ENCODE peak calls at places on chromosomes 16 and 17, in four cellular contexts. One of them, this sample, is unnamed.

GRCh38 chr17:28563475-28563874 is 7.8 kb downstream of the PIGS start:
- DNase-seq in WERI-Rb-1: no peak
- DNase-seq in PC-3: no peak
- DNase-seq in tibial artery: no peak
- DNase-seq in this sample: no peak

GRCh38 chr17:42279776-42280630 is 3.8 kb upstream of the STAT5B start:
- DNase-seq in WERI-Rb-1: no peak
- DNase-seq in PC-3: no peak
- DNase-seq in tibial artery: no peak
- DNase-seq in this sample: peak; percentile 22

GRCh38 chr16:57384248-57385070 is 12.2 kb downstream of the CX3CL1 start:
- DNase-seq in WERI-Rb-1: no peak
- DNase-seq in PC-3: no peak
- DNase-seq in tibial artery: no peak
- DNase-seq in this sample: no peak

GRCh38 chr16:4548124-4548523 is 8.0 kb upstream of the C16orf96 start:
- DNase-seq in WERI-Rb-1: no peak
- DNase-seq in PC-3: no peak
- DNase-seq in tibial artery: no peak
- DNase-seq in this sample: no peak

GRCh38 chr17:67194134-67194533 is 50.9 kb downstream of the HELZ start:
- DNase-seq in WERI-Rb-1: no peak
- DNase-seq in PC-3: no peak
- DNase-seq in tibial artery: no peak
- DNase-seq in this sample: peak; percentile 93

GRCh38 chr16:1152123-1152638 is 725 bp upstream of the CACNA1H start:
- DNase-seq in WERI-Rb-1: peak; percentile 53
- DNase-seq in PC-3: no peak
- DNase-seq in tibial artery: no peak
- DNase-seq in this sample: no peak

GRCh38 chr17:9576521-9577401 is at the start of gene CFAP52:
- DNase-seq in WERI-Rb-1: peak; percentile 80
- DNase-seq in PC-3: peak; percentile 64
- DNase-seq in tibial artery: peak; percentile 86
- DNase-seq in this sample: peak; percentile 68

GRCh38 chr17:70767102-70767701 is 597.9 kb downstream of the KCNJ2 start:
- DNase-seq in WERI-Rb-1: no peak
- DNase-seq in PC-3: peak; percentile 57
- DNase-seq in tibial artery: no peak
- DNase-seq in this sample: no peak

GRCh38 chr16:23544436-23544835 is 12.7 kb downstream of the EARS2 start:
- DNase-seq in WERI-Rb-1: no peak
- DNase-seq in PC-3: no peak
- DNase-seq in tibial artery: no peak
- DNase-seq in this sample: no peak

GRCh38 chr16:30570621-30571443 is 682 bp downstream of the ZNF688 start:
- DNase-seq in WERI-Rb-1: peak; percentile 49
- DNase-seq in PC-3: no peak
- DNase-seq in tibial artery: peak; percentile 76
- DNase-seq in this sample: no peak

GRCh38 chr17:29504711-29505110 is 62.1 kb downstream of the ABHD15 start:
- DNase-seq in WERI-Rb-1: no peak
- DNase-seq in PC-3: no peak
- DNase-seq in tibial artery: no peak
- DNase-seq in this sample: no peak

GRCh38 chr16:56038564-56039098 is 152.7 kb upstream of the GNAO1 start:
- DNase-seq in WERI-Rb-1: no peak
- DNase-seq in PC-3: no peak
- DNase-seq in tibial artery: no peak
- DNase-seq in this sample: no peak

GRCh38 chr17:77887464-77888241 is 70.8 kb upstream of the TNRC6C start:
- DNase-seq in WERI-Rb-1: no peak
- DNase-seq in PC-3: no peak
- DNase-seq in tibial artery: peak; percentile 97
- DNase-seq in this sample: peak; percentile 44

GRCh38 chr17:41914358-41914766 is 4.4 kb downstream of the ACLY start:
- DNase-seq in WERI-Rb-1: no peak
- DNase-seq in PC-3: no peak
- DNase-seq in tibial artery: no peak
- DNase-seq in this sample: no peak

GRCh38 chr17:31155208-31155810 is 60.5 kb downstream of the NF1 start:
- DNase-seq in WERI-Rb-1: no peak
- DNase-seq in PC-3: no peak
- DNase-seq in tibial artery: no peak
- DNase-seq in this sample: no peak

GRCh38 chr16:57672824-57673223 is 4.7 kb downstream of the ADGRG3 start:
- DNase-seq in WERI-Rb-1: no peak
- DNase-seq in PC-3: no peak
- DNase-seq in tibial artery: no peak
- DNase-seq in this sample: no peak

GRCh38 chr17:16977932-16978331 is 6.0 kb upstream of the TNFRSF13B start:
- DNase-seq in WERI-Rb-1: no peak
- DNase-seq in PC-3: no peak
- DNase-seq in tibial artery: no peak
- DNase-seq in this sample: peak; percentile 19

GRCh38 chr17:4187076-4187475 is 44.1 kb downstream of the CYB5D2 start:
- DNase-seq in WERI-Rb-1: no peak
- DNase-seq in PC-3: no peak
- DNase-seq in tibial artery: no peak
- DNase-seq in this sample: no peak
- H3K36me3 ChIP-seq in WERI-Rb-1: peaks cover 66% of the 10 kb centered on the region
- H3K36me3 ChIP-seq in PC-3: peaks cover 5% of the 10 kb centered on the region
- H3K36me3 ChIP-seq in tibial artery: peaks cover 45% of the 10 kb centered on the region
- H3K36me3 ChIP-seq in this sample: peaks cover 65% of the 10 kb centered on the region

GRCh38 chr16:17261197-17261858 is 209.4 kb downstream of the XYLT1 start:
- DNase-seq in WERI-Rb-1: no peak
- DNase-seq in PC-3: no peak
- DNase-seq in tibial artery: no peak
- DNase-seq in this sample: no peak

GRCh38 chr16:17258848-17259713 is 211.7 kb downstream of the XYLT1 start:
- DNase-seq in WERI-Rb-1: no peak
- DNase-seq in PC-3: no peak
- DNase-seq in tibial artery: peak; percentile 73
- DNase-seq in this sample: no peak

GRCh38 chr16:17259751-17260270 is 210.9 kb downstream of the XYLT1 start:
- DNase-seq in WERI-Rb-1: no peak
- DNase-seq in PC-3: no peak
- DNase-seq in tibial artery: no peak
- DNase-seq in this sample: no peak

GRCh38 chr16:17258077-17258599 is 212.6 kb downstream of the XYLT1 start:
- DNase-seq in WERI-Rb-1: no peak
- DNase-seq in PC-3: no peak
- DNase-seq in tibial artery: no peak
- DNase-seq in this sample: no peak

DNA sequence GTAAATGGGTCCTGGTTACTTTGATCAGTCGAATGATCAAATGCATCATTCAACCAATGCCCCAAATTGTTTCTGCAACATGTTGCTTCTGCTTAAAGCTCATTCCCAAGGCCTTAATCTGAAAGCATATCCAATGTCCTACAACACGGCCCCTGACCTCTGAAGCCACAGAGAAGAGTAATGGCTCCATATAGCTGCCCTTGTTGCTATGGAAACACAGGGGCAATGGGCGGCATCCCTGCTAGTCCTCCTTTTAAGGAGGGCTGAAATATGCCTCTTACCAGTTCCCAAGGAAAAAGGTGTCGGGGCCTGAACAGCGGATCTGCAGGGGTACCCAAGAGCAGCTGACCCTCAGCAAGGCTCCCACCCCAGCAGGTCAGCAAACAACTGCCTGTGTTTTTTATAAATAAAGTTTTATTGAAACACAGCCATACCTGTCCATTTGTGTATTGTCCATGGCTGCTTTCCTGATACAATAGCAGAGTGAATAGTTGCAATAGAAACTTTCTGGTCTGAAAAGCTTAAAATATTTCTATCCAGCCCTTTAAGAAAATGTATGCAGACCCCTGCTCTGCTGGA is 210.4 kb downstream of the XYLT1 start:
- DNase-seq in WERI-Rb-1: no peak
- DNase-seq in PC-3: no peak
- DNase-seq in tibial artery: no peak
- DNase-seq in this sample: no peak
- H3K27me3 ChIP-seq in WERI-Rb-1: no peaks in the 10 kb centered on the region
- H3K27me3 ChIP-seq in PC-3: no peaks in the 10 kb centered on the region
- H3K27me3 ChIP-seq in tibial artery: no peaks in the 10 kb centered on the region
- H3K27me3 ChIP-seq in this sample: no peaks in the 10 kb centered on the region

DNA sequence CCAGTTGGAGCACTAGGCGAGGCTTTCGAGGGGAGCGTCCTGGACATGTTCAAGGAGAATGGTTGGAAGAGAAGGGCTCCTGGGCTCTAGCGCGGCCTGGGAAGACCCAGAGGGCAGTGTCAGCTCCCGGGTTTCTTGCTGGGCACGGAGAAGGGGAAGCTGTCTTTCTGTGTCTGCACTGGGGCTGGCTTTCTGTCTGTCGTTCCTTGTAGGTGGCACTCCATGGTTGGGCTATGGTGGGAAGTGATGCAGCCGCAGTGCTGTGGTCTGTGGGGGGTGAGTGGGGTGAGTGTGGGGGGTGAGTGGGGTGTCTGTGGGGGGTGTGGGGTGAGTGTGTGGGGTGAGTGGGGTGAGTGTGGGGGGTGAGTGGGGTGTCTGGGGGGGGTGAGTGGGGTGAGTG is 13.7 kb downstream of the RNF213 start:
- DNase-seq in WERI-Rb-1: no peak
- DNase-seq in PC-3: no peak
- DNase-seq in tibial artery: no peak
- DNase-seq in this sample: no peak
- H3K36me3 ChIP-seq in WERI-Rb-1: peaks cover 37% of the 10 kb centered on the region
- H3K36me3 ChIP-seq in PC-3: peaks cover 8% of the 10 kb centered on the region
- H3K36me3 ChIP-seq in tibial artery: peaks cover 19% of the 10 kb centered on the region
- H3K36me3 ChIP-seq in this sample: peaks cover 51% of the 10 kb centered on the region

GRCh38 chr16:66427871-66428681 is 981 bp downstream of the BEAN1 start:
- DNase-seq in WERI-Rb-1: no peak
- DNase-seq in PC-3: no peak
- DNase-seq in tibial artery: no peak
- DNase-seq in this sample: no peak

GRCh38 chr16:66431760-66432159 is 4.7 kb downstream of the BEAN1 start:
- DNase-seq in WERI-Rb-1: no peak
- DNase-seq in PC-3: no peak
- DNase-seq in tibial artery: no peak
- DNase-seq in this sample: peak; percentile 23

GRCh38 chr16:66428682-66429251 is 1.7 kb downstream of the BEAN1 start:
- DNase-seq in WERI-Rb-1: no peak
- DNase-seq in PC-3: no peak
- DNase-seq in tibial artery: no peak
- DNase-seq in this sample: no peak

GRCh38 chr16:66429290-66429962 is 2.3 kb downstream of the BEAN1 start:
- DNase-seq in WERI-Rb-1: no peak
- DNase-seq in PC-3: no peak
- DNase-seq in tibial artery: no peak
- DNase-seq in this sample: no peak

GRCh38 chr16:66430214-66430613 is 3.1 kb downstream of the BEAN1 start:
- DNase-seq in WERI-Rb-1: no peak
- DNase-seq in PC-3: no peak
- DNase-seq in tibial artery: no peak
- DNase-seq in this sample: no peak
- H3K27me3 ChIP-seq in WERI-Rb-1: no peaks in the 10 kb centered on the region
- H3K27me3 ChIP-seq in PC-3: no peaks in the 10 kb centered on the region
- H3K27me3 ChIP-seq in tibial artery: no peaks in the 10 kb centered on the region
- H3K27me3 ChIP-seq in this sample: peaks cover 53% of the 10 kb centered on the region

DNA sequence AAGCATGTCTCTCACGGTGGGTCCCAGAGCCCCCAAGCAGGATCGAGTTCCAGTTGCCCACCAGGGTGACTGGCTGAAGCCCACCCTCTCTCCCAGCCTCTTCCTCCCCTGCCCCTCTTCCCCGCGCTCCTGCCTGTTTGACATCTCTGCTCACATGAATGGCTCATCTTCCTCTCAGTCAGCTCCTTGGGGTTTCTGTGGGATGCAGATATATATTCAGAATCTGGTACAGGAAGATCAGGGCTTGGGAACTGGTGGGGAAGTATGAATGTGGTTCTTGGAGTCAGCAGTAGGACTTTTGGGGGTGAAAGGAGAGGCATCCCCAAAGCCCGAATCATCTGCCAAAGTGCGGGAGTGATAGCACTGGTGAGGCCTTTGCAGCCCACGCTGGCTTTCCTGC is 158.9 kb upstream of the CIBAR2 start:
- DNase-seq in WERI-Rb-1: no peak
- DNase-seq in PC-3: no peak
- DNase-seq in tibial artery: no peak
- DNase-seq in this sample: no peak
- H3K36me3 ChIP-seq in WERI-Rb-1: no peaks in the 10 kb centered on the region
- H3K36me3 ChIP-seq in PC-3: no peaks in the 10 kb centered on the region
- H3K36me3 ChIP-seq in tibial artery: no peaks in the 10 kb centered on the region
- H3K36me3 ChIP-seq in this sample: no peaks in the 10 kb centered on the region

GRCh38 chr17:68600123-68600880 is 865 bp downstream of the FAM20A start:
- DNase-seq in WERI-Rb-1: peak; percentile 54
- DNase-seq in PC-3: no peak
- DNase-seq in tibial artery: no peak
- DNase-seq in this sample: no peak

GRCh38 chr17:68599873-68600122 is 1.4 kb downstream of the FAM20A start:
- DNase-seq in WERI-Rb-1: no peak
- DNase-seq in PC-3: no peak
- DNase-seq in tibial artery: no peak
- DNase-seq in this sample: no peak

GRCh38 chr17:68598074-68598473 is 3.1 kb downstream of the FAM20A start:
- DNase-seq in WERI-Rb-1: no peak
- DNase-seq in PC-3: no peak
- DNase-seq in tibial artery: no peak
- DNase-seq in this sample: no peak

GRCh38 chr17:68598545-68598961 is 2.6 kb downstream of the FAM20A start:
- DNase-seq in WERI-Rb-1: no peak
- DNase-seq in PC-3: no peak
- DNase-seq in tibial artery: no peak
- DNase-seq in this sample: no peak

GRCh38 chr17:68599091-68599872 is 1.9 kb downstream of the FAM20A start:
- DNase-seq in WERI-Rb-1: no peak
- DNase-seq in PC-3: peak; percentile 58
- DNase-seq in tibial artery: no peak
- DNase-seq in this sample: no peak
- H3K27me3 ChIP-seq in WERI-Rb-1: peaks cover 24% of the 10 kb centered on the region
- H3K27me3 ChIP-seq in PC-3: peaks cover 22% of the 10 kb centered on the region
- H3K27me3 ChIP-seq in tibial artery: no peaks in the 10 kb centered on the region
- H3K27me3 ChIP-seq in this sample: peaks cover 40% of the 10 kb centered on the region

This sample was measured in SJSA1.